ENCODE peak calls at places on chromosomes 1 and 21, in ten cellular contexts. N is suprapubic skin; T is spleen; J is NCI-H1105 treated with DMSO at 0.1 percent for 48 hours; F is GM10248; X is fibroblast of lung; Q is HTR-8/SVneo; Z is CD8-positive, alpha-beta T cell; P is uterus; G is AG04450. O is an unnamed sample.

GRCh38 chr21:16709866-16710550 is 802.8 kb upstream of the CXADR start:
- DNase-seq in T (no peak), Q (no peak), P (peak), J (no peak), Z (no peak), G (peak), X (peak), N (no peak), F (no peak), O (no peak)

GRCh38 chr1:157091668-157092273 is 7.8 kb downstream of the ETV3L start:
- DNase-seq in X (no peak), Z (no peak), J (no peak), G (no peak), Q (no peak), F (no peak), N (peak), P (no peak), T (peak), O (peak)

GRCh38 chr21:42381347-42381984 is 14.4 kb downstream of the TMPRSS3 start:
- DNase-seq in G (no peak), N (no peak), Z (peak), F (no peak), Q (no peak), P (no peak), T (peak), J (peak), X (peak), O (no peak)

GRCh38 chr1:163315773-163316374 is 5.9 kb upstream of the NUF2 start:
- DNase-seq in T (no peak), P (peak), X (peak), G (no peak), F (no peak), J (peak), Z (peak), N (no peak), Q (no peak), O (no peak)

GRCh38 chr1:40478276-40478675 is 1.2 kb downstream of the ZFP69 start:
- DNase-seq in X (no peak), Z (no peak), J (no peak), Q (no peak), T (no peak), F (no peak), P (no peak), G (no peak), N (no peak), O (no peak)

GRCh38 chr1:15966081-15966955 is 9.6 kb downstream of the ZBTB17 start:
- DNase-seq in X (no peak), P (no peak), N (peak), Z (peak), G (no peak), F (peak), J (no peak), Q (no peak), T (peak), O (peak)

GRCh38 chr1:52552236-52552504 is 722 bp downstream of the TUT4 start:
- DNase-seq in T (peak), X (peak), F (peak), Q (no peak), G (peak), J (peak), N (no peak), Z (peak), P (peak), O (no peak)

GRCh38 chr1:182348916-182349747 is 42.5 kb downstream of the GLUL start:
- DNase-seq in G (no peak), Q (no peak), X (no peak), N (peak), T (no peak), P (peak), J (no peak), F (no peak), Z (no peak), O (no peak)

GRCh38 chr1:2350486-2350885 is 40.9 kb downstream of the MORN1 start:
- DNase-seq in F (no peak), G (no peak), N (no peak), Q (no peak), T (peak), Z (no peak), P (no peak), X (no peak), J (no peak), O (peak)

GRCh38 chr1:26529405-26529654 is 231 bp upstream of the RPS6KA1 start:
- DNase-seq in T (no peak), X (no peak), Z (no peak), G (no peak), Q (no peak), F (no peak), N (no peak), P (no peak), J (no peak), O (no peak)

GRCh38 chr1:111733183-111733995 is 5.8 kb downstream of the INKA2 start:
- DNase-seq in G (no peak), X (peak), N (peak), J (no peak), T (peak), F (no peak), P (peak), Q (no peak), Z (peak), O (no peak)

GRCh38 chr1:30417701-30418425 is 305.5 kb downstream of the MATN1 start:
- DNase-seq in X (no peak), Q (no peak), T (no peak), J (no peak), F (peak), N (peak), Z (no peak), G (no peak), P (peak), O (peak)

GRCh38 chr1:66526036-66526435 is 7.9 kb upstream of the SGIP1 start:
- DNase-seq in T (no peak), F (no peak), J (no peak), N (no peak), P (no peak), G (no peak), Q (no peak), X (no peak), Z (no peak), O (no peak)

GRCh38 chr21:45580576-45581321 is 38.5 kb upstream of the SLC19A1 start:
- DNase-seq in T (peak), X (no peak), Q (no peak), N (peak), G (no peak), F (no peak), P (no peak), J (no peak), Z (no peak), O (peak)

GRCh38 chr1:110188116-110188618 is 21.9 kb upstream of the KCNC4 start:
- DNase-seq in G (no peak), N (no peak), J (no peak), P (peak), T (no peak), Q (peak), F (no peak), Z (no peak), X (no peak), O (no peak)

GRCh38 chr1:206898089-206898908 is 1.1 kb downstream of the IL24 start:
- DNase-seq in Z (no peak), F (no peak), P (no peak), X (peak), G (no peak), N (no peak), Q (peak), J (no peak), T (peak), O (no peak)

GRCh38 chr1:81034366-81034765 is 766.4 kb upstream of the ADGRL2 start:
- DNase-seq in P (no peak), Z (no peak), N (no peak), G (no peak), Q (no peak), X (no peak), J (no peak), T (no peak), F (no peak), O (no peak)

GRCh38 chr1:162207862-162208261 is 138.4 kb downstream of the NOS1AP start:
- DNase-seq in F (no peak), P (no peak), T (no peak), Z (no peak), Q (no peak), N (no peak), J (no peak), X (no peak), G (no peak), O (no peak)

GRCh38 chr1:154607084-154607747 is 770 bp downstream of the ADAR start:
- DNase-seq in T (peak), F (no peak), Q (no peak), G (no peak), P (peak), J (peak), Z (peak), N (no peak), X (peak), O (no peak)

GRCh38 chr1:246152986-246153431 is 354.1 kb downstream of the SMYD3 start:
- DNase-seq in T (no peak), G (no peak), X (no peak), Q (no peak), J (no peak), P (no peak), F (no peak), N (no peak), Z (no peak), O (no peak)

GRCh38 chr1:200410566-200410878 is 686 bp upstream of the ZNF281 start:
- DNase-seq in N (no peak), F (no peak), G (no peak), Q (no peak), X (no peak), P (no peak), Z (no peak), J (peak), T (no peak), O (no peak)

GRCh38 chr1:211469938-211470529 is 21.9 kb downstream of the RD3 start:
- DNase-seq in G (peak), J (peak), T (peak), Q (peak), P (peak), F (peak), N (peak), X (peak), Z (peak), O (peak)

GRCh38 chr1:229204863-229205777 is 65.8 kb upstream of the RAB4A start:
- DNase-seq in Q (no peak), G (peak), T (no peak), F (no peak), J (no peak), Z (no peak), P (peak), N (no peak), X (peak), O (no peak)

GRCh38 chr21:27590271-27590670 is 623.4 kb upstream of the ADAMTS5 start:
- DNase-seq in F (no peak), X (no peak), N (peak), J (no peak), Q (no peak), Z (no peak), P (no peak), T (no peak), G (no peak), O (no peak)

GRCh38 chr1:155003766-155004351 is 1.3 kb downstream of the ZBTB7B start:
- DNase-seq in G (no peak), Z (no peak), J (no peak), F (no peak), P (peak), Q (peak), X (peak), N (no peak), T (peak), O (peak)

GRCh38 chr21:41768371-41769042 is 1.7 kb upstream of the RIPK4 start:
- DNase-seq in G (peak), Z (peak), N (no peak), T (no peak), Q (no peak), P (no peak), J (peak), F (no peak), X (peak), O (peak)

GRCh38 chr1:2584822-2585317 is 1.7 kb upstream of the PRXL2B start:
- DNase-seq in Q (no peak), F (no peak), J (no peak), P (no peak), G (no peak), N (no peak), T (no peak), X (no peak), Z (no peak), O (no peak)

GRCh38 chr1:1432566-1432950 is 2.9 kb upstream of the VWA1 start:
- DNase-seq in N (no peak), Z (no peak), J (no peak), X (no peak), P (no peak), G (no peak), T (no peak), F (no peak), Q (no peak), O (no peak)

O was measured in upper lobe of right lung.